ENCODE peak calls at places on chromosomes 11 and 22, in six cellular contexts. G, Z, P, R, W and Q are unnamed samples.

GRCh38 chr22:22523494-22523893 is 3.4 kb upstream of the ZNF280A start:
- DNase-seq in G (no peak), Z (no peak), P (no peak), R (no peak), W (no peak), Q (no peak)

GRCh38 chr22:24807284-24807950 is 1.4 kb downstream of the SGSM1 start:
- DNase-seq in G (no peak), Z (no peak), P (no peak), R (no peak), W (no peak), Q (no peak)

GRCh38 chr11:926341-926916 is 759 bp downstream of the AP2A2 start:
- DNase-seq in G (peak), Z (peak), P (no peak), R (peak), W (no peak), Q (no peak)

GRCh38 chr11:31641477-31642062 is 132.0 kb downstream of the ELP4 start:
- DNase-seq in G (peak), Z (peak), P (peak), R (peak), W (no peak), Q (peak)

GRCh38 chr11:85132839-85133238 is 494.3 kb downstream of the DLG2 start:
- DNase-seq in G (no peak), Z (no peak), P (no peak), R (no peak), W (no peak), Q (no peak)

GRCh38 chr11:93845181-93846092 is 5.0 kb downstream of the VSTM5 start:
- DNase-seq in G (no peak), Z (no peak), P (no peak), R (no peak), W (no peak), Q (no peak)

GRCh38 chr22:30285176-30285845 is 4.0 kb downstream of the CASTOR1 start:
- DNase-seq in G (no peak), Z (no peak), P (no peak), R (no peak), W (no peak), Q (no peak)

GRCh38 chr11:79437981-79438630 is 2.7 kb downstream of the TENM4 start:
- DNase-seq in G (no peak), Z (no peak), P (no peak), R (no peak), W (no peak), Q (no peak)

GRCh38 chr22:26436903-26437515 is 7.9 kb downstream of the ASPHD2 start:
- DNase-seq in G (no peak), Z (no peak), P (no peak), R (no peak), W (no peak), Q (no peak)

GRCh38 chr11:48083427-48083826 is 103.1 kb downstream of the PTPRJ start:
- DNase-seq in G (no peak), Z (no peak), P (no peak), R (no peak), W (no peak), Q (no peak)

GRCh38 chr11:124745835-124746620 is 6.0 kb downstream of the VSIG2 start:
- DNase-seq in G (no peak), Z (peak), P (no peak), R (no peak), W (no peak), Q (no peak)

GRCh38 chr11:67442504-67443398 is 525 bp downstream of the CORO1B start:
- DNase-seq in G (no peak), Z (no peak), P (no peak), R (peak), W (no peak), Q (peak)

GRCh38 chr22:17792289-17792688 is 18.0 kb upstream of the BID start:
- DNase-seq in G (no peak), Z (no peak), P (no peak), R (peak), W (no peak), Q (no peak)

GRCh38 chr11:102639656-102640055 is 14.5 kb upstream of the MMP20 start:
- DNase-seq in G (no peak), Z (no peak), P (no peak), R (no peak), W (no peak), Q (no peak)

GRCh38 chr11:117443269-117444186 is 115.9 kb downstream of the CEP164 start:
- DNase-seq in G (no peak), Z (peak), P (peak), R (peak), W (no peak), Q (peak)
- TF ChIP-seq MYC in G (no peak), Z (no peak), P (no peak), R (no peak), W (no peak), Q (no peak)

DNA sequence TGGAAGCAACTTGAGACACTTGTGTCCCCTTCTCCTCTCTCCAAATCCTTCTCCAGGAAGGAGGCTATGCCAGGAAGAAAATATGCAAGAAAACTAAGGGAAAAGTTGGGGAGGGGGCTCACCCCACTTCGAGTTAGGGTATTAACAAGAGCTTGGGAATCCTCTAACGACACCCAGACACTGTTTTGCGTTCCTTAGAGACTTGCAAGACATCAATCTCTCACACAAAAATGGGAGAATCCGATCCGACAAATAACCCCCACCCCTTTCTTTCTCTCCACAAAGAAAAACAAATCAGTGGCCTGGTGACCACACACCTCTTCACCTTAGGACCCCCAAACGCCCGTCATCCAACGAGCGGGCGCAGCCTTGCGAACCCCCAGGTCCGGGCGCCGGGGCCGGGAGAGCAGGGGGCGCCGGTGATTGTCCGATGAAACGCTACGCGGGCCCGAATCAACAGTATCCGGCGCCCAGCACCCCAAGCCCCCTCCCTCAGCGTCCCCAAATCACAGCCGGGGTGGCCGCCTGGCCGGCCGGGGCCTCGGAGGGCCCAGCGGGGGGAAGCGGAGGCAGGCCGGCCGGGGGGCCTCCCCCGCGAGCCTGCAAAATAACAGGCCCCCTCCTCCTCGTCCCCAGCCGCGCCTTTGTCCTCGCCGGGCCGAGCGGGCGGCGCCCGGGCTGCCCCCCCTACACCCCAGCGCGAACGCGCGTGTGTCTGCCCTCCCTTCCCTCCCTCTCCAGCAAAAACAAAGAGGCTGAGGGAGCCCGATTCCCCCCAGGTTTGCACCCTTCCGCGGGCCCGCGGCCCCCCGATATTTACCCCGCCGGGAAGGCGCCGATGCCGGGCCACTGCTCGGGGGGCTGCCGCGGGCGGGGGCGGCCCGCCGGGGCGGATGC is 645 bp downstream of the CSNK1E start:
- DNase-seq in G (peak), Z (no peak), P (no peak), R (peak), W (no peak), Q (peak)
- TF ChIP-seq POLR2A in G (no peak), Z (no peak), P (no peak), R (no peak), W (peak), Q (no peak)

GRCh38 chr11:8067929-8068575 is 13.0 kb upstream of the TUB start:
- DNase-seq in G (no peak), Z (no peak), P (no peak), R (no peak), W (no peak), Q (no peak)

GRCh38 chr11:8070417-8071101 is 10.5 kb upstream of the TUB start:
- DNase-seq in G (peak), Z (peak), P (peak), R (peak), W (no peak), Q (peak)

GRCh38 chr11:8071616-8072581 is 9.1 kb upstream of the TUB start:
- DNase-seq in G (no peak), Z (no peak), P (no peak), R (no peak), W (no peak), Q (no peak)

GRCh38 chr11:8068605-8069221 is 12.3 kb upstream of the TUB start:
- DNase-seq in G (peak), Z (peak), P (peak), R (peak), W (no peak), Q (no peak)

GRCh38 chr11:8069771-8070170 is 11.2 kb upstream of the TUB start:
- DNase-seq in G (no peak), Z (no peak), P (no peak), R (no peak), W (no peak), Q (no peak)
- TF ChIP-seq MYC in G (no peak), Z (no peak), P (no peak), R (no peak), W (no peak), Q (no peak)

GRCh38 chr11:65918211-65919150 is at the start of gene C11orf68:
- DNase-seq in G (peak), Z (no peak), P (no peak), R (no peak), W (no peak), Q (peak)
- TF ChIP-seq POLR2A in G (peak), Z (peak), P (no peak), R (no peak), W (peak), Q (peak)

DNA sequence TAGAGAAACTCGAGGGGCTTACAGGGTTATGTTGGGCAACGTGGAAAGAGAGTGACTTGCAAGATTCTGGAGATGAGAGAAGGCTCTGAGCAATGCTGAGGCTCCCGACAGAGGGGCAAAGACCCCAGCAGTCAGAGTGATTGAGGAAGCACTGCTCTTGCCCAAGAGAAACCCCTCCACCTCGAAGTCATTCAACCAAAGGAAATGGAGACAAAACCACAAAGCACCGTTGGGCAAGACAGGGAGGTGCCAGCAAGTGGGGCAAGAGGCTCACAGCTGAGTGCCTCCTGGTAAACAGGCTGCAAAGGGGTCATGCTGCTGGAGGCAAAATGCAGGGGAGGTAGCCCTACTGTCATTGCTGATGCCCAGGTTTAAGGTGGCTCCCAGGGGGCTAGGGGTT is 17.9 kb upstream of the MYH9 start:
- DNase-seq in G (no peak), Z (no peak), P (no peak), R (no peak), W (no peak), Q (peak)
- TF ChIP-seq MYC in G (no peak), Z (no peak), P (no peak), R (no peak), W (no peak), Q (peak)

DNA sequence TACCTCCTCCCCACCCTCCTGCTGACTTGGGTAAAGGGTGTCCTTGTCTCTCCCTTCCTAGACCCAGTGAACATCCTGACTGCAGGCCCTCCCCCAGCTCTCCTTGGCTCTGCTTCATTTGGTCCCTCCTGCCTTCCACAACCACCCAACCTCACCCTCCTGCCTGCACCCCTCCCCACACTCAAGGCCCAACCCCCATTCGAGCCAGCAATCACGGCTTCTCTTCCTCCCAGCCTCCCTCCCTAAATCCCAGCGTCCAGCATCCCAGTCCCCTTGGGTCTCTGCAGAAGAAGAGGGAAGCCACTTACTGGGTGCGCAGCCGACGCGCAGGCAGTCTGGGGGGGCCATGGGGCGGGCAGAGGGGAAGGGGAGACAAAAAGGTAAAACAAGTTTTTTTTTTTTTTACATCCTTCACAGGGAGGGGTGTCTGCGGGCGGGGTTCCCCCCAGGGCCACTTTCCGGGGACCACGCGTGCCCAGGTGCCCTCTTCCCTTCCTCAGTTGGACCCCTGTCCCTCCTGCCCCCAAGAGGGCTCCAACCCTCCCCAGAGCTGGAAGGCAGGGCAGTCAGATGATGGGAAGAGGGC is 62.5 kb downstream of the SLC22A12 start:
- DNase-seq in G (no peak), Z (no peak), P (no peak), R (no peak), W (no peak), Q (no peak)
- TF ChIP-seq POLR2A in G (no peak), Z (no peak), P (no peak), R (peak), W (no peak), Q (no peak)

GRCh38 chr22:46219650-46220049 is 30.4 kb downstream of the CDPF1 start:
- DNase-seq in G (no peak), Z (no peak), P (no peak), R (no peak), W (peak), Q (no peak)
- TF ChIP-seq MYC in G (no peak), Z (no peak), P (no peak), R (no peak), W (no peak), Q (no peak)

GRCh38 chr11:66100272-66101037 is 30.4 kb downstream of the PACS1 start:
- DNase-seq in G (no peak), Z (peak), P (no peak), R (no peak), W (no peak), Q (peak)
- TF ChIP-seq POLR2A in G (no peak), Z (no peak), P (no peak), R (no peak), W (peak), Q (no peak)